ENCODE peak calls at places on chromosomes 6 and 20, in five cellular contexts. E is AG04450, I is fibroblast of the aortic adventitia, C is AG09319, U is fibroblast of lung. Q is an unnamed sample.

GRCh38 chr6:45789238-45789637 is 226.4 kb downstream of the CLIC5 start:
- DNase-seq in I (no peak), C (no peak), U (no peak), E (no peak), Q (no peak)

GRCh38 chr6:158999154-158999668 is 791 bp downstream of the RSPH3 start:
- DNase-seq in C (no peak), U (peak), E (no peak), I (peak), Q (no peak)

GRCh38 chr6:167893416-167893815 is 66.7 kb downstream of the AFDN start:
- DNase-seq in U (no peak), I (peak), C (no peak), E (no peak), Q (peak)

GRCh38 chr6:167505199-167505598 is 180.3 kb downstream of the TTLL2 start:
- DNase-seq in U (no peak), C (no peak), E (no peak), I (no peak), Q (no peak)

GRCh38 chr20:3218307-3218988 is 9.2 kb downstream of the ITPA start:
- DNase-seq in C (no peak), I (peak), E (no peak), U (peak), Q (no peak)

GRCh38 chr20:54469293-54469692 is 6.1 kb upstream of the DOK5 start:
- DNase-seq in U (no peak), E (no peak), I (no peak), C (no peak), Q (no peak)

GRCh38 chr6:85390775-85391174 is 59.1 kb upstream of the NT5E start:
- DNase-seq in C (no peak), U (peak), E (no peak), I (peak), Q (no peak)

GRCh38 chr20:37989601-37990001 is 43.7 kb downstream of the TTI1 start:
- DNase-seq in E (no peak), U (no peak), C (no peak), I (no peak), Q (no peak)

GRCh38 chr6:97401533-97401932 is 118.5 kb upstream of the MMS22L start:
- DNase-seq in I (peak), C (no peak), E (no peak), U (no peak), Q (peak)

GRCh38 chr6:110886555-110887167 is 12.1 kb downstream of the AMD1 start:
- DNase-seq in I (no peak), E (no peak), U (no peak), C (no peak), Q (no peak)

GRCh38 chr6:136335736-136336362 is 46.2 kb upstream of the BCLAF1 start:
- DNase-seq in U (peak), I (no peak), C (no peak), E (no peak), Q (no peak)

GRCh38 chr6:43229803-43230239 is 540 bp upstream of the DNPH1 start:
- DNase-seq in U (no peak), C (no peak), I (no peak), E (no peak), Q (no peak)

GRCh38 chr20:2330090-2330695 is 34.4 kb downstream of the TGM3 start:
- DNase-seq in C (no peak), E (no peak), U (no peak), I (no peak), Q (no peak)

GRCh38 chr20:23659989-23660837 is 22.5 kb upstream of the CST3 start:
- DNase-seq in I (peak), E (peak), U (peak), C (peak), Q (peak)

GRCh38 chr20:63029358-63030121 is 22.8 kb upstream of the BHLHE23 start:
- DNase-seq in E (no peak), U (no peak), C (no peak), I (no peak), Q (no peak)

GRCh38 chr20:15005300-15005986 is 668.0 kb upstream of the FLRT3 start:
- DNase-seq in U (no peak), C (no peak), I (no peak), E (no peak), Q (no peak)

GRCh38 chr20:1524004-1524403 is 32.8 kb upstream of the SIRPB2 start:
- DNase-seq in U (no peak), I (no peak), C (no peak), E (no peak), Q (no peak)

GRCh38 chr20:33681728-33682353 is 4.3 kb downstream of the E2F1 start:
- DNase-seq in C (no peak), E (no peak), U (no peak), I (no peak), Q (no peak)

GRCh38 chr6:152423216-152424103 is 213.7 kb downstream of the SYNE1 start:
- DNase-seq in C (no peak), E (no peak), I (no peak), U (no peak), Q (no peak)

GRCh38 chr6:104884867-104885517 is 25.3 kb upstream of the HACE1 start:
- DNase-seq in E (no peak), U (no peak), I (no peak), C (no peak), Q (no peak)

GRCh38 chr6:118387921-118388701 is 160.0 kb upstream of the PLN start:
- DNase-seq in E (peak), I (peak), U (peak), C (peak), Q (peak)

GRCh38 chr20:2693996-2694471 is 1.5 kb downstream of the EBF4 start:
- DNase-seq in E (no peak), I (no peak), U (no peak), C (no peak), Q (no peak)

GRCh38 chr6:130697661-130698535 is 129.3 kb upstream of the SMLR1 start:
- DNase-seq in E (peak), U (peak), I (peak), C (peak), Q (peak)

GRCh38 chr6:42193491-42193894 is 1.3 kb downstream of the GUCA1B start:
- DNase-seq in U (peak), E (no peak), C (no peak), I (peak), Q (no peak)

GRCh38 chr6:57313711-57314471 is 3.5 kb upstream of the PRIM2 start:
- DNase-seq in E (peak), C (peak), U (peak), I (peak), Q (peak)

GRCh38 chr6:158654498-158654897 is 4.6 kb downstream of the SYTL3 start:
- DNase-seq in U (peak), E (no peak), I (peak), C (no peak), Q (no peak)

GRCh38 chr20:7926767-7927166 is 13.5 kb downstream of the HAO1 start:
- DNase-seq in I (peak), C (peak), U (peak), E (no peak), Q (peak)

GRCh38 chr20:50224553-50225255 is 34.1 kb downstream of the CEBPB start:
- DNase-seq in U (peak), E (peak), C (peak), I (peak), Q (peak)

GRCh38 chr20:31566658-31567379 is 38.3 kb upstream of the ID1 start:
- DNase-seq in I (no peak), C (no peak), E (no peak), U (no peak), Q (no peak)

GRCh38 chr20:20267685-20268429 is 100.0 kb upstream of the INSM1 start:
- DNase-seq in I (no peak), U (no peak), C (no peak), E (no peak), Q (no peak)

GRCh38 chr20:50317644-50318043 is 127.0 kb downstream of the CEBPB start:
- DNase-seq in U (no peak), I (no peak), C (no peak), E (no peak), Q (no peak)

GRCh38 chr6:151060096-151060741 is 179.5 kb upstream of the AKAP12 start:
- DNase-seq in U (peak), C (peak), I (peak), E (peak), Q (peak)

GRCh38 chr20:47585087-47585747 is 83.5 kb downstream of the NCOA3 start:
- DNase-seq in E (no peak), I (peak), C (no peak), U (no peak), Q (no peak)

GRCh38 chr6:20481281-20481680 is 53.0 kb upstream of the CDKAL1 start:
- DNase-seq in U (no peak), E (no peak), I (no peak), C (no peak), Q (no peak)

GRCh38 chr6:129567374-129567773 is 142.6 kb downstream of the ARHGAP18 start:
- DNase-seq in E (no peak), U (peak), I (no peak), C (no peak), Q (no peak)

GRCh38 chr6:81875776-81876293 is 123.4 kb upstream of the TENT5A start:
- DNase-seq in I (no peak), E (no peak), C (no peak), U (no peak), Q (peak)

GRCh38 chr6:15389759-15390723 is 144.2 kb downstream of the JARID2 start:
- DNase-seq in I (peak), C (no peak), U (peak), E (no peak), Q (peak)

GRCh38 chr20:52192296-52193007 is 873 bp upstream of the ZFP64 start:
- DNase-seq in E (no peak), I (peak), U (no peak), C (no peak), Q (no peak)
- TF ChIP-seq CTCF in E (no peak), I (peak), U (peak), C (no peak), Q (peak)

DNA sequence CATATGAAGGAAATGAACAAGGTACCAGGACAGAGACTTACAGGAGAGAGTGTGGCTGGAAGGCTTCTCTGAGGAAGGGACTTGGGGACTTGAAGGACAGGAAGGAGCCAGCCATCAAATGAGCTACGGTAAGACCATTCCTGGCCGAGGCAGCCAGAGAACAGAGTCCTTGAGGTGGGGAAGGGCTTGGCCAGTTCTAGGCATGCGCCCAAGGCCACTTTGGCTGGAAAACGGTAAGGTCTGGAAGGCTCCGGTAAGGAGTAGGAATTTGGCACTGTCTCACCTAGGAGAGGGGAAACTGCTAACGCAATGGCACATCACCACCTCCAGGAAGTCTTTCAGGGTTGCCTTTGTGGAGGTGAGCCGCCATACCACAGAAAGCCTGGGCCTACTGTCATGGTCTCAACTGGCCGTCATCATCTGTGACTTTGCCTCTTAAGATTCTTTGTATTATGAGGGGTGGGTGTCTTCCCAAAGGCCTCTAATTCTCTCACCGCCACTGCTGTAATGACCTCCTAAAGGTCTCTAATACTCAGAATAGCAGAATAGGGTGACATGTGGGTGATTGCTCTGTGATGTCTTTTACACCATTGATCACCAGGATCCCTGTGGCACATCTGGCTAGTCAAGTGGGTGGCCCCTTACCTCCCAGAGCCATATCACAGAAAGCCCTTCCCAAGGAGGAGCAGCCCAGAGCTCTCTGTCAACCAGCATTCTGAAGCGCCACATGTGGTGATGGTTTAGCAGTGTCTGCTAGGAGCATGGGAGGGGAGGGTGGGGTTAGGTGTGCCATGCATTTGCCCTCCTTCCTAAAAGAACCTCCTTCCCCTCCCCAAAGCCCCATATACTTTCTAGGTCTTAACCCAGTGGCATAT is 17.7 kb upstream of the STX16 start:
- DNase-seq in I (no peak), U (no peak), E (no peak), C (no peak), Q (no peak)
- TF ChIP-seq CTCF in I (no peak), U (no peak), E (no peak), C (no peak), Q (no peak)

DNA sequence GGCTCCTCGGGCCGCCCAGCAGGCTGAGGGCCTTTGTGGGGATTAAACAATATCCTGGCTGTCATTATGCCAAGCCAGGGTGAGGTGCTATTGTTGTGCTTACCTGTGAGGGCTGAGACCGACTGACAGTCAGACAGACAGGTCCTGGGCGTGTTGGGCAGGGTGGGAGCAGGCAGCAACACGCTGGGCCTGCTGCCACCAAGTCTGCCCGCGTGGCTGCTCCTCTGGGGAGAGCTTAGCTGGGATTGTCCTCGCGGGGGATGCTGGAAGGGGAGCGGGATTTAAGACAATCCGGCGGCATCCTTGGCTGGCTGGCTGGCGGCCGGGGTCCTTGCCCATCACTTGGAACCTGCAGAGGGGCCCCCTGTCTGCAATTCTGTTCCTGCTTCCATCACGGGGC is 20.0 kb downstream of the ITPR3 start:
- DNase-seq in I (no peak), C (no peak), E (no peak), U (no peak), Q (no peak)
- TF ChIP-seq CTCF in I (no peak), C (no peak), E (no peak), U (no peak), Q (no peak)

DNA sequence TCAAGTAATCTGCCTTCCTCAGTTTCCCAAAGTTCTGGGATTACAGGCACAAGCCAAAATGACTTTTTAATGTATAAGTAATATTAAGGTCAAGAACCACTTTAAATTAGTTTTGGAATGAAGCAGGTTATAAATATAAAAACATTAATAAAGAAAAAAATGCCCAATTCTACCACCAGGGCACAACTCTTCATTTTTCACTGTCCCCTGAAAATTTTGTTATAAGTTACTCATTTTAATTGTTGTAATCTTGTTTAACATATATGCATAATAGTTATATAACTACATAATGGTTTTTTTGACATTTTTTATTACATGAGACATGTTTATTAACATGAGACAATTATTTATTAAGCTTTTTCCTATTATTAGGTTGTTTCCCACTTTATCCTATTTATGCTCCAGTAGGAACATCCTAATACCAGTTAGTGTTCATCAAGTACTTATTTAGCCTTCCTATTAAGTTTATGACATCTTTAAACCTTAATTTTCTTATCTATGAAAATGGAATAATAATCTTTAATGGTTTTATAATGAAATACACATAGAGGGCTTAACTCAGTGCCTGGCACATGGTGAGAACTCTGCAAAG is 182.1 kb upstream of the SCGN start:
- DNase-seq in U (no peak), C (no peak), I (no peak), E (no peak), Q (no peak)
- TF ChIP-seq CTCF in U (no peak), C (no peak), I (peak), E (peak), Q (peak)

Q was measured in astrocyte of the cerebellum.